ENCODE peak calls at places on chromosome 3, in six cellular contexts. One of them, this sample, is unnamed. For H3K27me3, the result is how much of the 10 kb centered on the place peaks cover.

GRCh38 chr3:132347095-132347494 is 29.9 kb downstream of the ACP3 start:
- DNase-seq in CD4-positive, alpha-beta memory T cell: no peak
- DNase-seq in GM06990: no peak
- DNase-seq in Peyer's patch: no peak
- DNase-seq in hepatocyte: no peak
- DNase-seq in kidney epithelial cell: peak
- DNase-seq in this sample: no peak

GRCh38 chr3:190533511-190534282 is 19.8 kb downstream of the IL1RAP start:
- DNase-seq in Peyer's patch: no peak
- DNase-seq in CD4-positive, alpha-beta memory T cell: no peak
- DNase-seq in GM06990: no peak
- DNase-seq in kidney epithelial cell: peak
- DNase-seq in hepatocyte: peak
- DNase-seq in this sample: no peak

GRCh38 chr3:24363242-24363641 is 131.4 kb downstream of the THRB start:
- DNase-seq in GM06990: no peak
- DNase-seq in CD4-positive, alpha-beta memory T cell: no peak
- DNase-seq in Peyer's patch: no peak
- DNase-seq in hepatocyte: peak
- DNase-seq in kidney epithelial cell: no peak
- DNase-seq in this sample: no peak

GRCh38 chr3:150220791-150221190 is 187.3 kb upstream of the TSC22D2 start:
- DNase-seq in Peyer's patch: no peak
- DNase-seq in hepatocyte: peak
- DNase-seq in kidney epithelial cell: no peak
- DNase-seq in CD4-positive, alpha-beta memory T cell: no peak
- DNase-seq in GM06990: no peak
- DNase-seq in this sample: no peak

GRCh38 chr3:100297784-100298183 is 36.8 kb upstream of the NIT2 start:
- DNase-seq in CD4-positive, alpha-beta memory T cell: no peak
- DNase-seq in GM06990: no peak
- DNase-seq in kidney epithelial cell: peak
- DNase-seq in hepatocyte: no peak
- DNase-seq in Peyer's patch: no peak
- DNase-seq in this sample: no peak

GRCh38 chr3:48661501-48662139 is 1.1 kb downstream of the CELSR3 start:
- DNase-seq in CD4-positive, alpha-beta memory T cell: peak
- DNase-seq in kidney epithelial cell: peak
- DNase-seq in hepatocyte: peak
- DNase-seq in Peyer's patch: peak
- DNase-seq in GM06990: peak
- DNase-seq in this sample: peak

GRCh38 chr3:108131105-108131794 is 40.4 kb upstream of the CD47 start:
- DNase-seq in hepatocyte: no peak
- DNase-seq in Peyer's patch: no peak
- DNase-seq in CD4-positive, alpha-beta memory T cell: no peak
- DNase-seq in GM06990: no peak
- DNase-seq in kidney epithelial cell: peak
- DNase-seq in this sample: no peak

GRCh38 chr3:108312656-108313055 is 16.3 kb downstream of the HHLA2 start:
- DNase-seq in kidney epithelial cell: no peak
- DNase-seq in GM06990: no peak
- DNase-seq in hepatocyte: no peak
- DNase-seq in Peyer's patch: no peak
- DNase-seq in CD4-positive, alpha-beta memory T cell: no peak
- DNase-seq in this sample: no peak

GRCh38 chr3:13229291-13229949 is 156.2 kb upstream of the IQSEC1 start:
- DNase-seq in GM06990: no peak
- DNase-seq in kidney epithelial cell: no peak
- DNase-seq in CD4-positive, alpha-beta memory T cell: no peak
- DNase-seq in hepatocyte: no peak
- DNase-seq in Peyer's patch: no peak
- DNase-seq in this sample: no peak

GRCh38 chr3:188749010-188749617 is 422.7 kb upstream of the TPRG1 start:
- DNase-seq in Peyer's patch: peak
- DNase-seq in GM06990: no peak
- DNase-seq in kidney epithelial cell: no peak
- DNase-seq in hepatocyte: no peak
- DNase-seq in CD4-positive, alpha-beta memory T cell: peak
- DNase-seq in this sample: no peak

GRCh38 chr3:50274371-50275104 is 4.3 kb upstream of the LSMEM2 start:
- DNase-seq in hepatocyte: peak
- DNase-seq in Peyer's patch: peak
- DNase-seq in CD4-positive, alpha-beta memory T cell: peak
- DNase-seq in kidney epithelial cell: no peak
- DNase-seq in GM06990: peak
- DNase-seq in this sample: peak

GRCh38 chr3:25904248-25904647 is 114.4 kb downstream of the OXSM start:
- DNase-seq in hepatocyte: no peak
- DNase-seq in GM06990: no peak
- DNase-seq in CD4-positive, alpha-beta memory T cell: no peak
- DNase-seq in Peyer's patch: no peak
- DNase-seq in kidney epithelial cell: no peak
- DNase-seq in this sample: no peak

GRCh38 chr3:32815812-32816438 is 1.9 kb upstream of the TRIM71 start:
- DNase-seq in hepatocyte: peak
- DNase-seq in GM06990: no peak
- DNase-seq in kidney epithelial cell: no peak
- DNase-seq in CD4-positive, alpha-beta memory T cell: no peak
- DNase-seq in Peyer's patch: no peak
- DNase-seq in this sample: no peak

GRCh38 chr3:56753206-56753605 is 48.5 kb downstream of the ARHGEF3 start:
- DNase-seq in Peyer's patch: no peak
- DNase-seq in kidney epithelial cell: no peak
- DNase-seq in CD4-positive, alpha-beta memory T cell: no peak
- DNase-seq in hepatocyte: no peak
- DNase-seq in GM06990: peak
- DNase-seq in this sample: no peak

GRCh38 chr3:43389388-43390254 is 103.3 kb downstream of the SNRK start:
- DNase-seq in hepatocyte: no peak
- DNase-seq in CD4-positive, alpha-beta memory T cell: peak
- DNase-seq in Peyer's patch: peak
- DNase-seq in kidney epithelial cell: peak
- DNase-seq in GM06990: no peak
- DNase-seq in this sample: peak

GRCh38 chr3:29515451-29515850 is 234.6 kb downstream of the RBMS3 start:
- DNase-seq in CD4-positive, alpha-beta memory T cell: no peak
- DNase-seq in Peyer's patch: no peak
- DNase-seq in kidney epithelial cell: peak
- DNase-seq in hepatocyte: no peak
- DNase-seq in GM06990: peak
- DNase-seq in this sample: no peak

GRCh38 chr3:46075816-46076215 is 48.5 kb upstream of the XCR1 start:
- DNase-seq in kidney epithelial cell: no peak
- DNase-seq in CD4-positive, alpha-beta memory T cell: no peak
- DNase-seq in hepatocyte: no peak
- DNase-seq in Peyer's patch: no peak
- DNase-seq in GM06990: no peak
- DNase-seq in this sample: no peak

GRCh38 chr3:122969585-122970453 is 57.7 kb downstream of the SEMA5B start:
- DNase-seq in kidney epithelial cell: peak
- DNase-seq in GM06990: no peak
- DNase-seq in Peyer's patch: no peak
- DNase-seq in CD4-positive, alpha-beta memory T cell: no peak
- DNase-seq in hepatocyte: no peak
- DNase-seq in this sample: no peak

GRCh38 chr3:165895919-165896318 is 58.7 kb upstream of the BCHE start:
- DNase-seq in GM06990: no peak
- DNase-seq in CD4-positive, alpha-beta memory T cell: no peak
- DNase-seq in kidney epithelial cell: no peak
- DNase-seq in hepatocyte: peak
- DNase-seq in Peyer's patch: no peak
- DNase-seq in this sample: no peak

GRCh38 chr3:18241837-18242236 is 183.3 kb downstream of the SATB1 start:
- DNase-seq in GM06990: no peak
- DNase-seq in Peyer's patch: no peak
- DNase-seq in kidney epithelial cell: no peak
- DNase-seq in CD4-positive, alpha-beta memory T cell: no peak
- DNase-seq in hepatocyte: no peak
- DNase-seq in this sample: no peak

GRCh38 chr3:28800203-28800602 is 451.6 kb upstream of the AZI2 start:
- DNase-seq in GM06990: no peak
- DNase-seq in CD4-positive, alpha-beta memory T cell: no peak
- DNase-seq in kidney epithelial cell: no peak
- DNase-seq in Peyer's patch: no peak
- DNase-seq in hepatocyte: no peak
- DNase-seq in this sample: no peak

GRCh38 chr3:99878005-99878404 is 60.3 kb downstream of the CMSS1 start:
- DNase-seq in kidney epithelial cell: peak
- DNase-seq in Peyer's patch: no peak
- DNase-seq in GM06990: peak
- DNase-seq in CD4-positive, alpha-beta memory T cell: no peak
- DNase-seq in hepatocyte: peak
- DNase-seq in this sample: no peak

GRCh38 chr3:13648744-13649096 is 99.8 kb downstream of the FBLN2 start:
- DNase-seq in kidney epithelial cell: no peak
- DNase-seq in CD4-positive, alpha-beta memory T cell: no peak
- DNase-seq in GM06990: no peak
- DNase-seq in Peyer's patch: no peak
- DNase-seq in hepatocyte: no peak
- DNase-seq in this sample: no peak

GRCh38 chr3:38109580-38110313 is 27.2 kb downstream of the ACAA1 start:
- DNase-seq in GM06990: no peak
- DNase-seq in CD4-positive, alpha-beta memory T cell: no peak
- DNase-seq in kidney epithelial cell: no peak
- DNase-seq in hepatocyte: no peak
- DNase-seq in Peyer's patch: no peak
- DNase-seq in this sample: no peak

DNA sequence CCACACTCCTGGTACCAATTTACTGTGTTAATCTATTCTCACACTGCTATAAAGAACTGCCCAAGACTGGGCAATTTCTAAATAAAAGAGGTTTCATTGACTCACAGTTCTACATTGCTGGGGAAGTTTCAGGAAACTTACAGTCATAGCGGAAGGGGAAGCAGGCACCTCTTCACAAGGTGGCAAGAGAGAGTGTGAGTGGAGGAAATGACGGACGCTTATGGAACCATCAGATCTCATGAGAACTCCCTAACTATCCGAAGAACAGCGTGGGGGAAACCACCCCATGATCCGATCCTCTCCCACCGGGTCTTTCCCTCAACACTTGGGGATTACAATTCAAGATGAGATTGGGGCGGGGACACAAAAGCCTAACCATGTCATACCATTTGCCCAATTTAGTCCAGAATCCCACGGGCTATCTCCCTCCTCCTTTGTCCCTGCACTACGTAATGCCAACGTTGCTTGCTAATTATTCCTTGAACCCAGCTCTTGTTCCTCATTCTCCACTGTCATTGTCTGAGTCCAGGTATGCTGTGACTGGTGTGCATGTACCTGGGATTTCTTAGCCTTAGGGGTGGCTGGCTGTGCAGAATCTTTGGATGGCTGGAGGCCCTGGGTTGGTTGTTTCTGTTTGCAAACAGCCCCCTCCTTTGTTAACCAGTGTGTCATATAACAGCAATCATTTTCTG is 3.4 kb downstream of the PIGZ start:
- DNase-seq in hepatocyte: no peak
- DNase-seq in kidney epithelial cell: no peak
- DNase-seq in GM06990: no peak
- DNase-seq in Peyer's patch: no peak
- DNase-seq in CD4-positive, alpha-beta memory T cell: no peak
- DNase-seq in this sample: no peak
- H3K27me3 ChIP-seq in hepatocyte: under half
- H3K27me3 ChIP-seq in kidney epithelial cell: under half
- H3K27me3 ChIP-seq in GM06990: under half
- H3K27me3 ChIP-seq in Peyer's patch: under half
- H3K27me3 ChIP-seq in CD4-positive, alpha-beta memory T cell: under half
- H3K27me3 ChIP-seq in this sample: under half

GRCh38 chr3:194809382-194809781 is 123.7 kb downstream of the FAM43A start:
- DNase-seq in CD4-positive, alpha-beta memory T cell: no peak
- DNase-seq in Peyer's patch: no peak
- DNase-seq in GM06990: no peak
- DNase-seq in hepatocyte: no peak
- DNase-seq in kidney epithelial cell: no peak
- DNase-seq in this sample: no peak
- H3K4me3 ChIP-seq in CD4-positive, alpha-beta memory T cell: no peak
- H3K4me3 ChIP-seq in Peyer's patch: no peak
- H3K4me3 ChIP-seq in GM06990: no peak
- H3K4me3 ChIP-seq in hepatocyte: no peak
- H3K4me3 ChIP-seq in kidney epithelial cell: no peak
- H3K4me3 ChIP-seq in this sample: no peak

DNA sequence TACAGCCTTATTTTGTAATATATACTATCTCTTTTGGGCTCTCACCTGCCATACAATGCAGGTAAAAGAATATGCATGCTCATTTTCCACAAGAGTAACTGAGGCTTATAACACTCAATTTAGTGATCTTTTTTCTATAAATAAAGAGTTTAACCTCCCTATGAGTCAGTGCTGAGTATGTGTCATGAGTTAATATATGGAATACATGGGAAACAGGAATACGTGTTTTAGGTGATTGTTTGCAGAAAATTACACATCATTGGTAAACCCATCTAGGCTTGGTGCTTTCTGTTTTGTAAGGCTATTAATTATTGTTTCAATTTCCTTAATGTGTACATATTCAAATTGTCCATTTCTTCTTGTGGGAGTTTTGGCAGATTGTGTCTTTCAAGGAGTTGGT is 411.3 kb downstream of the GRM7 start:
- DNase-seq in Peyer's patch: no peak
- DNase-seq in hepatocyte: no peak
- DNase-seq in kidney epithelial cell: no peak
- DNase-seq in CD4-positive, alpha-beta memory T cell: no peak
- DNase-seq in GM06990: no peak
- DNase-seq in this sample: no peak
- H3K27me3 ChIP-seq in Peyer's patch: under half
- H3K27me3 ChIP-seq in hepatocyte: under half
- H3K27me3 ChIP-seq in kidney epithelial cell: under half
- H3K27me3 ChIP-seq in CD4-positive, alpha-beta memory T cell: under half
- H3K27me3 ChIP-seq in GM06990: under half
- H3K27me3 ChIP-seq in this sample: under half

GRCh38 chr3:78406396-78406795 is 1361.4 kb downstream of the ROBO1 start:
- DNase-seq in kidney epithelial cell: no peak
- DNase-seq in GM06990: no peak
- DNase-seq in Peyer's patch: no peak
- DNase-seq in CD4-positive, alpha-beta memory T cell: no peak
- DNase-seq in hepatocyte: no peak
- DNase-seq in this sample: no peak

GRCh38 chr3:78405745-78406144 is 1362.1 kb downstream of the ROBO1 start:
- DNase-seq in Peyer's patch: no peak
- DNase-seq in hepatocyte: no peak
- DNase-seq in kidney epithelial cell: no peak
- DNase-seq in GM06990: no peak
- DNase-seq in CD4-positive, alpha-beta memory T cell: no peak
- DNase-seq in this sample: no peak

GRCh38 chr3:78398401-78398800 is 1358.5 kb downstream of the ROBO2 start:
- DNase-seq in Peyer's patch: no peak
- DNase-seq in GM06990: no peak
- DNase-seq in hepatocyte: no peak
- DNase-seq in kidney epithelial cell: peak
- DNase-seq in CD4-positive, alpha-beta memory T cell: no peak
- DNase-seq in this sample: no peak

DNA sequence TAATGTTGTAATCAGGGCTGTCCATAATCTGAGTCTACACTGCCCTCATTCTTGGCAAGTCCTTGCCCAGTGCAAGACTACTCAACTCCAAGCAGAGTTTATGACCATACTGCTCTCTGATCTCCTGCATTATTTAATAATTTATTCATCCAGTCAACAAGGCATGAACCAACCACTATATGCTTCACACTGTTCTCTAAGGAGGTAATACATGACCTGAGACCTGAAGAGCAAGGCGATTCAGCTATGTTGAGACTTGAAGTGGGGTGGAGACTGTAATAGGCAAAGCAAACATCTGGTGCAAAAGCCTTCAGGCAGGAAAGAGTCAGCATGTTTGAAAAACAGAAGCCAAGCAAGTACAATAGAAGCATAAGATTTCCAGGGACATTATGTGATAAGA is 1362.8 kb downstream of the ROBO2 start:
- DNase-seq in kidney epithelial cell: no peak
- DNase-seq in CD4-positive, alpha-beta memory T cell: no peak
- DNase-seq in GM06990: no peak
- DNase-seq in Peyer's patch: no peak
- DNase-seq in hepatocyte: no peak
- DNase-seq in this sample: no peak
- H3K4me3 ChIP-seq in kidney epithelial cell: no peak
- H3K4me3 ChIP-seq in CD4-positive, alpha-beta memory T cell: no peak
- H3K4me3 ChIP-seq in GM06990: no peak
- H3K4me3 ChIP-seq in Peyer's patch: no peak
- H3K4me3 ChIP-seq in hepatocyte: no peak
- H3K4me3 ChIP-seq in this sample: no peak

This sample was measured in naive thymus-derived CD4-positive, alpha-beta T cell.